ENCODE peak calls at places on chromosomes 4 and X, in five cellular contexts. One of them, this sample, is unnamed.

GRCh38 chr4:76607266-76607799 is 172.3 kb downstream of the SHROOM3 start:
- DNase-seq in GDM1: no peak
- DNase-seq in transverse colon: no peak
- DNase-seq in fibroblast of the aortic adventitia: no peak
- DNase-seq in GM23338: peak; percentile 53
- DNase-seq in this sample: no peak

GRCh38 chr4:143025111-143025704 is 159.5 kb upstream of the USP38 start:
- DNase-seq in transverse colon: no peak
- DNase-seq in GDM1: peak; percentile 52
- DNase-seq in fibroblast of the aortic adventitia: peak; percentile 66
- DNase-seq in GM23338: peak; percentile 65
- DNase-seq in this sample: no peak

GRCh38 chr4:86451560-86452322 is 91.9 kb upstream of the MAPK10 start:
- DNase-seq in GDM1: no peak
- DNase-seq in transverse colon: no peak
- DNase-seq in fibroblast of the aortic adventitia: peak; percentile 55
- DNase-seq in GM23338: peak; percentile 45
- DNase-seq in this sample: peak; percentile 32

GRCh38 chr4:152479428-152480026 is 56.4 kb downstream of the FBXW7 start:
- DNase-seq in GM23338: no peak
- DNase-seq in transverse colon: no peak
- DNase-seq in fibroblast of the aortic adventitia: peak; percentile 84
- DNase-seq in GDM1: no peak
- DNase-seq in this sample: no peak

GRCh38 chrX:109294097-109294815 is 187.6 kb downstream of the GUCY2F start:
- DNase-seq in GDM1: no peak
- DNase-seq in fibroblast of the aortic adventitia: peak; percentile 6
- DNase-seq in transverse colon: no peak
- DNase-seq in GM23338: no peak
- DNase-seq in this sample: no peak

GRCh38 chrX:132023896-132024386 is 839 bp downstream of the STK26 start:
- DNase-seq in GDM1: peak; percentile 19
- DNase-seq in transverse colon: no peak
- DNase-seq in GM23338: peak; percentile 60
- DNase-seq in fibroblast of the aortic adventitia: no peak
- DNase-seq in this sample: no peak

GRCh38 chr4:83212041-83212851 is 72.4 kb downstream of the COQ2 start:
- DNase-seq in GDM1: no peak
- DNase-seq in transverse colon: peak; percentile 71
- DNase-seq in fibroblast of the aortic adventitia: no peak
- DNase-seq in GM23338: no peak
- DNase-seq in this sample: no peak

GRCh38 chr4:38173935-38174334 is 213.7 kb downstream of the PTTG2 start:
- DNase-seq in GM23338: no peak
- DNase-seq in transverse colon: no peak
- DNase-seq in GDM1: no peak
- DNase-seq in fibroblast of the aortic adventitia: no peak
- DNase-seq in this sample: no peak

GRCh38 chr4:60724623-60725022 is 475.5 kb upstream of the ADGRL3 start:
- DNase-seq in GDM1: no peak
- DNase-seq in transverse colon: no peak
- DNase-seq in GM23338: peak; percentile 8
- DNase-seq in fibroblast of the aortic adventitia: peak; percentile 94
- DNase-seq in this sample: no peak

GRCh38 chr4:1609901-1610790 is 74.0 kb downstream of the FAM53A start:
- DNase-seq in GM23338: no peak
- DNase-seq in transverse colon: no peak
- DNase-seq in fibroblast of the aortic adventitia: no peak
- DNase-seq in GDM1: no peak
- DNase-seq in this sample: peak; percentile 58

GRCh38 chr4:167100120-167100519 is 134.2 kb downstream of the SPOCK3 start:
- DNase-seq in GDM1: no peak
- DNase-seq in GM23338: peak; percentile 3
- DNase-seq in transverse colon: no peak
- DNase-seq in fibroblast of the aortic adventitia: peak; percentile 73
- DNase-seq in this sample: no peak

GRCh38 chrX:107565916-107566602 is 62.3 kb upstream of the PRPS1 start:
- DNase-seq in GDM1: no peak
- DNase-seq in transverse colon: no peak
- DNase-seq in fibroblast of the aortic adventitia: peak; percentile 36
- DNase-seq in GM23338: peak; percentile 78
- DNase-seq in this sample: peak; percentile 63

GRCh38 chrX:12975999-12976558 is 1.2 kb downstream of the TMSB4X start:
- DNase-seq in transverse colon: no peak
- DNase-seq in fibroblast of the aortic adventitia: peak; percentile 54
- DNase-seq in GM23338: peak; percentile 44
- DNase-seq in GDM1: peak; percentile 74
- DNase-seq in this sample: peak; percentile 83

GRCh38 chr4:76950052-76950845 is 697 bp downstream of the SEPTIN11 start:
- DNase-seq in GDM1: no peak
- DNase-seq in transverse colon: peak; percentile 85
- DNase-seq in fibroblast of the aortic adventitia: peak; percentile 49
- DNase-seq in GM23338: peak; percentile 35
- DNase-seq in this sample: peak; percentile 71

GRCh38 chrX:2967998-2968909 is 38.1 kb upstream of the ARSH start:
- DNase-seq in GM23338: peak; percentile 5
- DNase-seq in GDM1: no peak
- DNase-seq in transverse colon: peak; percentile 16
- DNase-seq in fibroblast of the aortic adventitia: peak; percentile 43
- DNase-seq in this sample: no peak

GRCh38 chrX:150934453-150934852 is 36.0 kb upstream of the CD99L2 start:
- DNase-seq in GDM1: no peak
- DNase-seq in GM23338: peak; percentile 49
- DNase-seq in fibroblast of the aortic adventitia: peak; percentile 57
- DNase-seq in transverse colon: peak; percentile 16
- DNase-seq in this sample: no peak

GRCh38 chrX:133633162-133633561 is 217.9 kb upstream of the GPC4 start:
- DNase-seq in transverse colon: no peak
- DNase-seq in GDM1: no peak
- DNase-seq in GM23338: no peak
- DNase-seq in fibroblast of the aortic adventitia: no peak
- DNase-seq in this sample: no peak

GRCh38 chrX:151397741-151398070 is 700 bp downstream of the VMA21 start:
- DNase-seq in transverse colon: no peak
- DNase-seq in GM23338: peak; percentile 11
- DNase-seq in GDM1: no peak
- DNase-seq in fibroblast of the aortic adventitia: no peak
- DNase-seq in this sample: peak; percentile 27

GRCh38 chrX:20217279-20217678 is 49.4 kb downstream of the RPS6KA3 start:
- DNase-seq in GM23338: no peak
- DNase-seq in transverse colon: no peak
- DNase-seq in GDM1: no peak
- DNase-seq in fibroblast of the aortic adventitia: peak; percentile 80
- DNase-seq in this sample: no peak

GRCh38 chrX:74080165-74080564 is 223.8 kb upstream of the ZCCHC13 start:
- DNase-seq in transverse colon: no peak
- DNase-seq in fibroblast of the aortic adventitia: no peak
- DNase-seq in GM23338: no peak
- DNase-seq in GDM1: no peak
- DNase-seq in this sample: no peak

GRCh38 chrX:132622130-132622529 is 133.3 kb upstream of the MBNL3 start:
- DNase-seq in GDM1: no peak
- DNase-seq in GM23338: no peak
- DNase-seq in transverse colon: no peak
- DNase-seq in fibroblast of the aortic adventitia: peak; percentile 57
- DNase-seq in this sample: no peak

This sample was measured in H7.